ENCODE peak calls at places on chromosome 21, in six cellular contexts. Y is EL, H is NCI-H1105 treated with DMSO at 0.1 percent for 48 hours, U is brain microvascular endothelial cell, M is NCI-H1048, N is ecto neural progenitor cell. K is an unnamed sample.

GRCh38 chr21:45555557-45556301 is 13.5 kb upstream of the SLC19A1 start:
- DNase-seq in M (no peak), N (peak; percentile 91), Y (peak; percentile 75), U (peak; percentile 62), H (peak; percentile 52), K (peak; percentile 95)

GRCh38 chr21:26965567-26966359 is 1.1 kb downstream of the ADAMTS5 start:
- DNase-seq in U (peak; percentile 14), Y (peak; percentile 63), H (no peak), M (no peak), N (peak; percentile 81), K (peak; percentile 30)

GRCh38 chr21:42670884-42671283 is 17.5 kb downstream of the PDE9A start:
- DNase-seq in N (no peak), U (no peak), Y (no peak), M (no peak), H (no peak), K (no peak)

GRCh38 chr21:33369586-33369985 is 33.6 kb upstream of the IFNGR2 start:
- DNase-seq in N (no peak), Y (no peak), U (no peak), M (no peak), H (no peak), K (no peak)

GRCh38 chr21:44272231-44272858 is 10.6 kb upstream of the DNMT3L start:
- DNase-seq in U (no peak), H (no peak), M (no peak), N (no peak), Y (no peak), K (no peak)

GRCh38 chr21:45562965-45563364 is 20.7 kb upstream of the SLC19A1 start:
- DNase-seq in U (no peak), H (no peak), M (no peak), Y (peak; percentile 28), N (no peak), K (no peak)

GRCh38 chr21:42521805-42522204 is 8.2 kb downstream of the SLC37A1 start:
- DNase-seq in H (no peak), M (no peak), Y (no peak), N (no peak), U (no peak), K (no peak)

GRCh38 chr21:33980276-33980916 is 64.8 kb upstream of the ATP5PO start:
- DNase-seq in M (no peak), Y (no peak), H (no peak), N (no peak), U (no peak), K (no peak)

GRCh38 chr21:27001526-27001925 is 34.6 kb upstream of the ADAMTS5 start:
- DNase-seq in M (no peak), U (no peak), Y (no peak), H (no peak), N (no peak), K (no peak)

GRCh38 chr21:21973806-21974205 is 975.6 kb downstream of the NCAM2 start:
- DNase-seq in M (no peak), Y (peak; percentile 23), N (no peak), H (no peak), U (no peak), K (no peak)

GRCh38 chr21:28421716-28422480 is 570.8 kb downstream of the LTN1 start:
- DNase-seq in Y (peak; percentile 85), U (peak; percentile 47), H (no peak), N (no peak), M (no peak), K (no peak)

GRCh38 chr21:42534901-42535378 is 21.3 kb downstream of the SLC37A1 start:
- DNase-seq in Y (no peak), U (no peak), N (no peak), M (no peak), H (no peak), K (no peak)

GRCh38 chr21:35641271-35642016 is 418.9 kb downstream of the SETD4 start:
- DNase-seq in N (no peak), M (no peak), Y (peak; percentile 77), H (no peak), U (no peak), K (no peak)

GRCh38 chr21:35256468-35256988 is 207.4 kb upstream of the RUNX1 start:
- DNase-seq in Y (peak; percentile 98), N (no peak), H (peak; percentile 77), U (peak; percentile 100), M (no peak), K (peak; percentile 96)

GRCh38 chr21:43879348-43880110 is 14.5 kb downstream of the AGPAT3 start:
- DNase-seq in H (no peak), M (no peak), U (no peak), N (no peak), Y (no peak), K (no peak)

GRCh38 chr21:46098303-46099141 is 610 bp downstream of the COL6A2 start:
- DNase-seq in M (no peak), Y (peak; percentile 33), U (no peak), H (no peak), N (peak; percentile 59), K (no peak)

GRCh38 chr21:43779660-43780059 is 3.6 kb upstream of the CSTB start:
- DNase-seq in M (no peak), U (no peak), Y (no peak), N (no peak), H (no peak), K (peak; percentile 94)

GRCh38 chr21:42147386-42148020 is 71.4 kb upstream of the ABCG1 start:
- DNase-seq in U (no peak), Y (no peak), H (no peak), M (no peak), N (no peak), K (no peak)

GRCh38 chr21:16821588-16821987 is 691.3 kb upstream of the CXADR start:
- DNase-seq in Y (peak; percentile 29), N (no peak), U (peak; percentile 15), M (no peak), H (no peak), K (no peak)

K was measured in RPMI8226.